ENCODE peak calls at places on chromosomes 7 and 10, in seven cellular contexts. One of them, this sample, is unnamed. For H3K4me1, the result is how much of the 10 kb centered on the place peaks cover.

GRCh38 chr10:65811931-65812525 is 1113.8 kb upstream of the LRRTM3 start:
- DNase-seq in breast epithelium: no peak
- DNase-seq in uterus: no peak
- DNase-seq in Peyer's patch: no peak
- DNase-seq in cardiac muscle cell: no peak
- DNase-seq in A549: no peak
- DNase-seq in left lung: no peak
- DNase-seq in this sample: no peak

GRCh38 chr7:153682628-153683027 is 369.6 kb upstream of the DPP6 start:
- DNase-seq in Peyer's patch: no peak
- DNase-seq in cardiac muscle cell: no peak
- DNase-seq in left lung: no peak
- DNase-seq in A549: no peak
- DNase-seq in breast epithelium: no peak
- DNase-seq in uterus: no peak
- DNase-seq in this sample: no peak

GRCh38 chr7:2698581-2699288 is 10.7 kb downstream of the AMZ1 start:
- DNase-seq in cardiac muscle cell: no peak
- DNase-seq in left lung: no peak
- DNase-seq in Peyer's patch: peak
- DNase-seq in breast epithelium: no peak
- DNase-seq in uterus: no peak
- DNase-seq in A549: no peak
- DNase-seq in this sample: no peak

GRCh38 chr10:132385721-132386418 is 11.1 kb upstream of the PWWP2B start:
- DNase-seq in cardiac muscle cell: no peak
- DNase-seq in left lung: no peak
- DNase-seq in uterus: peak
- DNase-seq in Peyer's patch: no peak
- DNase-seq in breast epithelium: peak
- DNase-seq in A549: no peak
- DNase-seq in this sample: peak

GRCh38 chr7:123787227-123788007 is 38.6 kb upstream of the WASL start:
- DNase-seq in uterus: no peak
- DNase-seq in Peyer's patch: no peak
- DNase-seq in cardiac muscle cell: no peak
- DNase-seq in breast epithelium: no peak
- DNase-seq in left lung: no peak
- DNase-seq in A549: no peak
- DNase-seq in this sample: no peak

GRCh38 chr10:119104653-119105024 is 726 bp downstream of the DENND10 start:
- DNase-seq in uterus: peak
- DNase-seq in Peyer's patch: no peak
- DNase-seq in A549: peak
- DNase-seq in left lung: peak
- DNase-seq in breast epithelium: no peak
- DNase-seq in cardiac muscle cell: peak
- DNase-seq in this sample: peak

GRCh38 chr10:13001041-13001886 is at the start of gene CCDC3:
- DNase-seq in Peyer's patch: no peak
- DNase-seq in uterus: no peak
- DNase-seq in left lung: no peak
- DNase-seq in breast epithelium: no peak
- DNase-seq in A549: no peak
- DNase-seq in cardiac muscle cell: peak
- DNase-seq in this sample: peak

GRCh38 chr10:59082249-59082648 is 94.2 kb upstream of the PHYHIPL start:
- DNase-seq in uterus: no peak
- DNase-seq in A549: no peak
- DNase-seq in Peyer's patch: no peak
- DNase-seq in cardiac muscle cell: no peak
- DNase-seq in breast epithelium: no peak
- DNase-seq in left lung: no peak
- DNase-seq in this sample: no peak

GRCh38 chr7:95469850-95470249 is 15.9 kb upstream of the ASB4 start:
- DNase-seq in Peyer's patch: no peak
- DNase-seq in cardiac muscle cell: no peak
- DNase-seq in left lung: no peak
- DNase-seq in A549: peak
- DNase-seq in uterus: no peak
- DNase-seq in breast epithelium: no peak
- DNase-seq in this sample: no peak

GRCh38 chr10:44389150-44389549 is 4.3 kb upstream of the CXCL12 start:
- DNase-seq in breast epithelium: no peak
- DNase-seq in left lung: no peak
- DNase-seq in uterus: peak
- DNase-seq in Peyer's patch: no peak
- DNase-seq in cardiac muscle cell: no peak
- DNase-seq in A549: no peak
- DNase-seq in this sample: no peak

GRCh38 chr7:94907420-94908203 is at the start of gene PPP1R9A:
- DNase-seq in breast epithelium: no peak
- DNase-seq in A549: peak
- DNase-seq in cardiac muscle cell: peak
- DNase-seq in left lung: peak
- DNase-seq in uterus: peak
- DNase-seq in Peyer's patch: no peak
- DNase-seq in this sample: no peak

GRCh38 chr10:117300671-117301070 is 59.8 kb downstream of the SLC18A2 start:
- DNase-seq in left lung: no peak
- DNase-seq in uterus: no peak
- DNase-seq in Peyer's patch: no peak
- DNase-seq in A549: no peak
- DNase-seq in breast epithelium: no peak
- DNase-seq in cardiac muscle cell: no peak
- DNase-seq in this sample: no peak

GRCh38 chr10:123038782-123039631 is 30.2 kb downstream of the ACADSB start:
- DNase-seq in cardiac muscle cell: no peak
- DNase-seq in uterus: no peak
- DNase-seq in A549: no peak
- DNase-seq in left lung: peak
- DNase-seq in breast epithelium: no peak
- DNase-seq in Peyer's patch: no peak
- DNase-seq in this sample: no peak

GRCh38 chr7:7918736-7919448 is 49.7 kb upstream of the GLCCI1 start:
- DNase-seq in left lung: no peak
- DNase-seq in A549: no peak
- DNase-seq in uterus: no peak
- DNase-seq in cardiac muscle cell: no peak
- DNase-seq in breast epithelium: no peak
- DNase-seq in Peyer's patch: no peak
- DNase-seq in this sample: no peak

GRCh38 chr10:91559750-91560149 is 73.1 kb downstream of the PPP1R3C start:
- DNase-seq in breast epithelium: no peak
- DNase-seq in uterus: no peak
- DNase-seq in cardiac muscle cell: no peak
- DNase-seq in left lung: no peak
- DNase-seq in Peyer's patch: no peak
- DNase-seq in A549: no peak
- DNase-seq in this sample: no peak

GRCh38 chr7:18040196-18040595 is 12.6 kb upstream of the PRPS1L1 start:
- DNase-seq in A549: no peak
- DNase-seq in Peyer's patch: no peak
- DNase-seq in breast epithelium: no peak
- DNase-seq in left lung: no peak
- DNase-seq in cardiac muscle cell: no peak
- DNase-seq in uterus: no peak
- DNase-seq in this sample: no peak

GRCh38 chr10:16933799-16934198 is 116.6 kb upstream of the RSU1 start:
- DNase-seq in uterus: no peak
- DNase-seq in left lung: no peak
- DNase-seq in cardiac muscle cell: no peak
- DNase-seq in breast epithelium: no peak
- DNase-seq in Peyer's patch: no peak
- DNase-seq in A549: no peak
- DNase-seq in this sample: no peak

GRCh38 chr7:1395211-1396070 is 63.8 kb downstream of the MICALL2 start:
- DNase-seq in Peyer's patch: no peak
- DNase-seq in left lung: no peak
- DNase-seq in cardiac muscle cell: no peak
- DNase-seq in uterus: no peak
- DNase-seq in breast epithelium: no peak
- DNase-seq in A549: no peak
- DNase-seq in this sample: no peak

GRCh38 chr7:1812693-1813393 is 142.8 kb downstream of the ELFN1 start:
- DNase-seq in cardiac muscle cell: peak
- DNase-seq in breast epithelium: no peak
- DNase-seq in left lung: no peak
- DNase-seq in A549: no peak
- DNase-seq in uterus: no peak
- DNase-seq in Peyer's patch: no peak
- DNase-seq in this sample: peak

GRCh38 chr7:85030893-85031292 is 156.0 kb downstream of the SEMA3D start:
- DNase-seq in cardiac muscle cell: peak
- DNase-seq in left lung: no peak
- DNase-seq in A549: peak
- DNase-seq in breast epithelium: no peak
- DNase-seq in Peyer's patch: no peak
- DNase-seq in uterus: no peak
- DNase-seq in this sample: no peak

GRCh38 chr10:10528563-10528910 is 489.1 kb upstream of the CELF2 start:
- DNase-seq in A549: no peak
- DNase-seq in left lung: no peak
- DNase-seq in uterus: no peak
- DNase-seq in Peyer's patch: no peak
- DNase-seq in breast epithelium: no peak
- DNase-seq in cardiac muscle cell: no peak
- DNase-seq in this sample: no peak

DNA sequence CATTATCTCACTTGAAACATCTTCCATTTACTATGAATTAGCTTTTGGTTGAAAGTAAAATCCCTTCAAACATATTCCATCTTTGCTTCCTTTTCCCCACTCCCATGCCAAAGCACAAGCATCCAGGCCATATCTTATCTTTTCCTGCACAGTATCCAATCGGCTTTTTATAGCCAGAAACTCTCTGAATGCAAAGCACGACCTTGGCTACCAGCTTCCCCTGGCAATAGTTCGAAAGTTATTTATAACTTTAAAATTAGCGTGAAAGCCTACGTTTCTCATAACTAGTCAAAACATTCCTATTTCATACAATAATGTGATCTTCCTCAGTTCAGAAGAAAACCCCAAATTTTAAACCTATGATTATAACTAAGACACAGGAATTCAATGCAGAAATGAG is 440 bp downstream of the CTNNA3 start:
- DNase-seq in cardiac muscle cell: peak
- DNase-seq in A549: no peak
- DNase-seq in breast epithelium: no peak
- DNase-seq in Peyer's patch: no peak
- DNase-seq in uterus: no peak
- DNase-seq in left lung: no peak
- DNase-seq in this sample: no peak
- H3K4me3 ChIP-seq in cardiac muscle cell: peak
- H3K4me3 ChIP-seq in A549: no peak
- H3K4me3 ChIP-seq in breast epithelium: no peak
- H3K4me3 ChIP-seq in Peyer's patch: no peak
- H3K4me3 ChIP-seq in uterus: peak
- H3K4me3 ChIP-seq in left lung: no peak
- H3K4me3 ChIP-seq in this sample: peak

GRCh38 chr10:71970869-71971268 is 6.7 kb downstream of the CHST3 start:
- DNase-seq in cardiac muscle cell: no peak
- DNase-seq in breast epithelium: no peak
- DNase-seq in uterus: no peak
- DNase-seq in Peyer's patch: no peak
- DNase-seq in left lung: peak
- DNase-seq in A549: no peak
- DNase-seq in this sample: no peak

GRCh38 chr10:71969929-71970328 is 5.7 kb downstream of the CHST3 start:
- DNase-seq in Peyer's patch: no peak
- DNase-seq in breast epithelium: no peak
- DNase-seq in uterus: no peak
- DNase-seq in left lung: no peak
- DNase-seq in A549: no peak
- DNase-seq in cardiac muscle cell: no peak
- DNase-seq in this sample: no peak

GRCh38 chr10:71971311-71971731 is 7.1 kb downstream of the CHST3 start:
- DNase-seq in left lung: no peak
- DNase-seq in A549: no peak
- DNase-seq in Peyer's patch: no peak
- DNase-seq in breast epithelium: no peak
- DNase-seq in uterus: no peak
- DNase-seq in cardiac muscle cell: no peak
- DNase-seq in this sample: no peak

GRCh38 chr10:71968553-71969474 is 4.6 kb downstream of the CHST3 start:
- DNase-seq in cardiac muscle cell: no peak
- DNase-seq in uterus: no peak
- DNase-seq in Peyer's patch: no peak
- DNase-seq in A549: peak
- DNase-seq in breast epithelium: no peak
- DNase-seq in left lung: no peak
- DNase-seq in this sample: no peak

GRCh38 chr10:71970331-71970730 is 6.1 kb downstream of the CHST3 start:
- DNase-seq in uterus: no peak
- DNase-seq in A549: peak
- DNase-seq in cardiac muscle cell: peak
- DNase-seq in left lung: peak
- DNase-seq in Peyer's patch: no peak
- DNase-seq in breast epithelium: no peak
- DNase-seq in this sample: peak
- H3K4me1 ChIP-seq in uterus: under half
- H3K4me1 ChIP-seq in A549: half or more
- H3K4me1 ChIP-seq in cardiac muscle cell: under half
- H3K4me1 ChIP-seq in left lung: under half
- H3K4me1 ChIP-seq in Peyer's patch: under half
- H3K4me1 ChIP-seq in breast epithelium: under half
- H3K4me1 ChIP-seq in this sample: half or more

DNA sequence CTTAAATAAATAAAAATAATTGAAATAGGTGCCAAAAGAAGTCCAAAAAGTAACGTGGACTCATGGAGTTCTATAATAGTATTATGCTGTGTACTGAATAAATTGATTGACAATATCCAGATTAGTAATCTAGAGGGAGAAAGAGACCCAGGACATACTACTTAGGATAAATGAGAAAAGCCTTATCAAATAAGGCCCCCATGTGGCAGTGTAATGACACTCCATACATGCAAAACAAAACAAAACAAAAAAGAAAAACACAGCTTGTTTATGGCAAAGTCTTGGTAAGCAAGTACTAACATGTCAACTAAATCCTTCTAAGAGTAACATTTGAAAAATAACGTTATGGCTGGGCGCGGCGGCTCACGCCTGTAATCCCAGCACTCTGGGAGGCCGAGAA is 3.6 kb upstream of the RUNDC3B start:
- DNase-seq in breast epithelium: no peak
- DNase-seq in uterus: no peak
- DNase-seq in A549: no peak
- DNase-seq in Peyer's patch: no peak
- DNase-seq in cardiac muscle cell: no peak
- DNase-seq in left lung: no peak
- DNase-seq in this sample: no peak
- TF ChIP-seq CTCF in breast epithelium: no peak
- TF ChIP-seq CTCF in uterus: no peak
- TF ChIP-seq CTCF in A549: no peak
- TF ChIP-seq CTCF in Peyer's patch: peak
- TF ChIP-seq CTCF in cardiac muscle cell: no peak
- TF ChIP-seq CTCF in left lung: no peak
- TF ChIP-seq CTCF in this sample: no peak

DNA sequence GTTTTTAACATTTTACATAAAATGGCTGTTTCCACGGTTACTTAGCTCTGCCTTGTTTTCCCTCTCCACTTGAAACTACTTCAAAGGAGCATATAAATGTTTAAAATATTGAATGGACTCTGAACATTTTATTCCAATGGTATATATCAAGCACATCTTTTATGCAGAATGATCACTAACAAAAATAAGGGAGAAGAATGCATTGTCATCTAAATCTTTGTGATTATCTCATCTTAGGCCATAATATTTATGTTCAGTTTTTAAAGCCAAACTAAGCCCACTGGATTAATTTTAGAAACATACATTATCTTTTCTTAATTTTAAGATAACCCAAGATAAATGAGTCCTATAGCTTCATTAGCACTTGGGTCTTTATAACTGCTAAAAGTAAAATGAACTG is 13.4 kb upstream of the EBLN1 start:
- DNase-seq in Peyer's patch: no peak
- DNase-seq in breast epithelium: no peak
- DNase-seq in cardiac muscle cell: no peak
- DNase-seq in left lung: no peak
- DNase-seq in A549: no peak
- DNase-seq in uterus: no peak
- DNase-seq in this sample: no peak
- H3K4me3 ChIP-seq in Peyer's patch: no peak
- H3K4me3 ChIP-seq in breast epithelium: no peak
- H3K4me3 ChIP-seq in cardiac muscle cell: no peak
- H3K4me3 ChIP-seq in left lung: no peak
- H3K4me3 ChIP-seq in A549: no peak
- H3K4me3 ChIP-seq in uterus: no peak
- H3K4me3 ChIP-seq in this sample: no peak